ENCODE peak calls at places on chromosomes 5 and 9, in nine cellular contexts. W is GM10248; C is AG09309; I is A549; T is activated CD8-positive, alpha-beta T cell treated with anti-CD3 and anti-CD28 coated beads for 36 hours; B is CD4-positive, alpha-beta T cell; Q is BE2C; V is body of pancreas; N is neural crest cell. M is an unnamed sample.

GRCh38 chr5:171315386-171315891 is 6.4 kb downstream of the TLX3 start:
- DNase-seq in T (no peak), W (no peak), B (no peak), I (no peak), C (no peak), N (no peak), Q (no peak), V (no peak), M (no peak)

GRCh38 chr9:129014124-129014523 is 14.0 kb downstream of the SH3GLB2 start:
- DNase-seq in T (no peak), V (no peak), I (no peak), C (no peak), B (no peak), N (no peak), W (no peak), Q (no peak), M (no peak)

GRCh38 chr9:6944093-6944551 is 186.3 kb downstream of the KDM4C start:
- DNase-seq in C (peak), N (no peak), T (no peak), W (no peak), V (no peak), B (no peak), Q (no peak), I (no peak), M (no peak)

GRCh38 chr9:112689341-112689740 is 28.6 kb downstream of the INIP start:
- DNase-seq in V (no peak), C (no peak), T (no peak), Q (no peak), B (no peak), I (no peak), N (no peak), W (no peak), M (no peak)

GRCh38 chr9:133050142-133050541 is 11.6 kb upstream of the CEL start:
- DNase-seq in W (no peak), C (no peak), T (no peak), V (peak), I (no peak), N (no peak), Q (no peak), B (no peak), M (no peak)

GRCh38 chr5:143251946-143252345 is 151.5 kb downstream of the NR3C1 start:
- DNase-seq in I (no peak), T (no peak), V (no peak), B (no peak), C (no peak), Q (no peak), N (no peak), W (no peak), M (no peak)

GRCh38 chr5:72356361-72356760 is 36.2 kb downstream of the PTCD2 start:
- DNase-seq in T (no peak), B (no peak), W (no peak), C (no peak), Q (no peak), N (no peak), I (no peak), V (no peak), M (no peak)

GRCh38 chr9:86304236-86304730 is 21.9 kb upstream of the ISCA1 start:
- DNase-seq in I (no peak), W (no peak), Q (no peak), T (no peak), N (no peak), C (no peak), B (no peak), V (no peak), M (no peak)

GRCh38 chr5:65867509-65868195 is 58.7 kb upstream of the ERBIN start:
- DNase-seq in V (no peak), B (no peak), Q (no peak), C (no peak), N (no peak), T (no peak), I (no peak), W (no peak), M (no peak)

GRCh38 chr9:14616188-14616982 is 76.8 kb downstream of the ZDHHC21 start:
- DNase-seq in C (peak), N (no peak), I (peak), B (no peak), W (no peak), T (no peak), V (no peak), Q (no peak), M (peak)

GRCh38 chr5:168943999-168944398 is 356.9 kb downstream of the SLIT3 start:
- DNase-seq in W (no peak), I (no peak), N (no peak), C (no peak), T (no peak), V (no peak), Q (peak), B (no peak), M (no peak)

GRCh38 chr5:113474100-113474700 is 14.1 kb downstream of the MCC start:
- DNase-seq in C (no peak), T (no peak), Q (no peak), V (no peak), I (no peak), N (no peak), B (no peak), W (no peak), M (no peak)

GRCh38 chr5:145887976-145888574 is 15.3 kb upstream of the GRXCR2 start:
- DNase-seq in V (peak), T (peak), C (no peak), B (no peak), N (peak), Q (peak), I (peak), W (no peak), M (peak)

GRCh38 chr5:112892776-112893175 is 29.3 kb downstream of the REEP5 start:
- DNase-seq in Q (no peak), V (no peak), C (no peak), I (no peak), B (no peak), T (no peak), N (no peak), W (no peak), M (no peak)

GRCh38 chr5:125093776-125094175 is 347.3 kb upstream of the ZNF608 start:
- DNase-seq in N (no peak), T (no peak), W (no peak), B (no peak), C (peak), Q (no peak), V (no peak), I (peak), M (peak)

GRCh38 chr9:91845839-91846238 is 104.2 kb downstream of the ROR2 start:
- DNase-seq in C (no peak), I (no peak), N (no peak), W (no peak), T (no peak), B (no peak), Q (no peak), V (no peak), M (no peak)

GRCh38 chr5:43016217-43016779 is 23.8 kb downstream of the ANXA2R start:
- DNase-seq in N (no peak), T (no peak), V (no peak), B (no peak), Q (no peak), C (no peak), I (no peak), W (no peak), M (no peak)

GRCh38 chr5:61641748-61642565 is 309.9 kb downstream of the ZSWIM6 start:
- DNase-seq in I (peak), Q (peak), B (no peak), N (no peak), T (no peak), C (no peak), W (no peak), V (no peak), M (no peak)

GRCh38 chr9:37984672-37985611 is 81.0 kb upstream of the SLC25A51 start:
- DNase-seq in W (no peak), T (no peak), Q (peak), B (no peak), N (no peak), C (no peak), I (no peak), V (no peak), M (no peak)

GRCh38 chr5:97452646-97453045 is 269.6 kb upstream of the RIOK2 start:
- DNase-seq in C (no peak), I (no peak), V (no peak), B (no peak), T (no peak), Q (no peak), W (no peak), N (no peak), M (no peak)

GRCh38 chr5:59356813-59357381 is 536.6 kb downstream of the PDE4D start:
- DNase-seq in I (peak), W (no peak), T (no peak), V (no peak), N (no peak), Q (no peak), C (no peak), B (no peak), M (no peak)

GRCh38 chr9:21690561-21690960 is 111.9 kb upstream of the MTAP start:
- DNase-seq in T (no peak), Q (no peak), W (no peak), I (no peak), C (no peak), N (no peak), V (no peak), B (no peak), M (no peak)

GRCh38 chr5:7747728-7748127 is 103.2 kb downstream of the CFAP90 start:
- DNase-seq in T (no peak), C (no peak), B (no peak), I (no peak), V (no peak), W (no peak), Q (no peak), N (no peak), M (no peak)

GRCh38 chr5:7742241-7742656 is 108.7 kb downstream of the CFAP90 start:
- DNase-seq in C (no peak), B (no peak), Q (no peak), W (no peak), T (no peak), V (no peak), N (no peak), I (peak), M (no peak)

GRCh38 chr5:7741415-7742065 is 109.4 kb downstream of the CFAP90 start:
- DNase-seq in W (no peak), I (no peak), B (no peak), Q (no peak), V (no peak), C (no peak), N (no peak), T (no peak), M (no peak)

DNA sequence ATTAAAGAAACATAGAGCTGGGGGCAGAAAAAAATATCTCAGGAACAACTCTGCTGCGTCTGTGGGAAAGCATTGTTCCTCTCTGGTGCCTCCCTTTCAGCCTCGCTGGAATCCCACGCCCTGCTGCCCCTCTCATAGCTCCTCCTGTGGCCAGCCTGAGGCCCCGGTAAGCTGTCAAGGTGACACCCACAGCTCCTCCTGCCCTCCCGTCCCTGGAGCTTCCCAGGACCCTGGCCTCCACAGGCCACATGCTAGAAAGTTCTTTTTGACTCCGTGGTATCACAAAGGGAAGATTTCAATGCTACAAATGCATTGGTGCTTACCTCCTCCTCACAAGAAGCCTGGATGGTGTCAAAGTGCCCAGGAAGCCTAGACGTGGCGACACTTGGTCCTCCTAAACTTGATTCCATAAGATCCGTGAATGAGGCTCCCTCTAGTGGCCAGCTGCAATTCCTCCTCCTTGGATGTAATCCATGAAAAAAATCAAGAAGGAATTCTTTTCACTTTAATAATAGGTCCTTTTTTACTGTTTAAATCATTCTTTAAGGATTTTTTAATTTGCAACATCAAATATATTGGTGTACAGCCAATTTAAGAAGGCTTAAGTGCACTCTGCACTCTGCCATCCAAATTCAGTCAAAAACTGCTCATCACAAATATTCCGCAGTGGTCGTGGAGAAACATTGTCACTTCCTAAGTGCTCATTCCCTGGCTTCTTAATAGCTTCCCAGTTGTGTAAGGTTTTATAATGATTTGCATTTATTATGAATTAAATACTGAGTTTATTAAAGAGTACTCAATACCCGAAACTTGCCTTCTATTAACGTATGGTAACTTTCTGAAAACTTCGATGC is 104.8 kb downstream of the CFAP90 start:
- DNase-seq in W (peak), N (peak), I (peak), T (peak), C (peak), B (peak), V (peak), Q (peak), M (peak)
- TF ChIP-seq CTCF in W (peak), N (peak), I (peak), T (peak), C (peak), B (peak), V (peak), Q (peak), M (peak)

DNA sequence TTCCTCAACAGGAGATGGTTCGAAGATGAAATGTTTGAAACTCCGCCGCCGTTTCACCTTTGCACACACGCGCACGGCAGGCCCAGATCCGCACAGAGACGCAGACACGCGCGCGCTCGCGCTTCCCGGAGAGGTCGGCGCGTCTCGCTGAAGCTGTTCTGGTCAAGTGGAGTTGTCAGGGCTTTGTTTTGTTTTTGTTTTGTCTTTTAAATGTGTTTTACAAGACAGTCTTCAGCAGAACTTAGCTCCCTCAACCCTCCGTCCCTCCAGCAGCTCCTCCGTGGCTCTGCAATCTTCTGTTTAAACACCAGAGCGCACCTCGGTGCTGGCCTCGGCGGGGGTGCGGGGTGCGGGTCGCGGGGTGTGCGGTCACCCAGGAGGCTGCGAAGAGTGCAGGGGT is 5.3 kb upstream of the IRX2 start:
- DNase-seq in C (no peak), N (no peak), I (no peak), W (no peak), T (no peak), V (no peak), B (no peak), Q (no peak), M (no peak)
- TF ChIP-seq CTCF in C (no peak), N (peak), I (no peak), W (no peak), T (no peak), V (no peak), B (no peak), Q (no peak), M (no peak)

GRCh38 chr9:93520523-93520922 is 55.9 kb upstream of the PHF2 start:
- DNase-seq in I (peak), W (no peak), T (no peak), V (no peak), N (no peak), C (no peak), B (no peak), Q (no peak), M (no peak)
- TF ChIP-seq CTCF in I (no peak), W (peak), T (no peak), V (no peak), N (no peak), C (no peak), B (no peak), Q (peak), M (no peak)

DNA sequence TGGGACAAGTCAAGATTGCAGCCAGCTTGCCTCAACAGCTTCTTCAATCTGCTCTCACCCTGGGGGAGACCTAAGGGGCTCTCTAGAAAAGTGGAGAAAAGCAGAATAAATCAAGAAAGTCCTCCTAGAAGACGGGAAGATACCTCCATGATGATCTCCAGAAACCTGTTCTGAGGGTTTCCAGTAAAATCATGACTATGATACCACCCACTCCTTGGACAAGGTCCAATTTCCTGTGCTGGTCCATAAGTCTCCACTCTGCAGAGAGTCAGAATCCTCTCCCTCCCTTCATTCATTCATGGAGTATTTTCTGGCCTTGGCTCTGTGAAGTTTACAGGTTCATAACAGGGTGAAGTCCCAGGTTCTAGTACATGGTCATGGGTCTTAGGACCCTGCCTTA is 168.6 kb downstream of the SLC12A2 start:
- DNase-seq in I (no peak), B (no peak), W (no peak), Q (no peak), N (no peak), C (no peak), V (no peak), T (no peak), M (no peak)
- TF ChIP-seq CTCF in I (no peak), B (no peak), W (no peak), Q (no peak), N (no peak), C (no peak), V (no peak), T (no peak), M (no peak)

GRCh38 chr5:133778636-133779035 is 166.3 kb upstream of the FSTL4 start:
- DNase-seq in N (no peak), Q (no peak), V (no peak), I (no peak), B (no peak), C (no peak), W (no peak), T (no peak), M (no peak)

GRCh38 chr5:133780619-133781280 is 168.4 kb upstream of the FSTL4 start:
- DNase-seq in V (no peak), I (no peak), T (no peak), Q (no peak), W (no peak), C (no peak), B (no peak), N (no peak), M (no peak)

GRCh38 chr5:133777951-133778350 is 165.6 kb upstream of the FSTL4 start:
- DNase-seq in C (no peak), B (no peak), Q (no peak), V (no peak), I (no peak), T (no peak), W (no peak), N (no peak), M (no peak)

GRCh38 chr5:133781446-133781845 is 169.1 kb upstream of the FSTL4 start:
- DNase-seq in T (no peak), I (no peak), N (no peak), B (no peak), W (no peak), C (no peak), Q (no peak), V (no peak), M (no peak)

GRCh38 chr5:133779828-133780475 is 167.6 kb upstream of the FSTL4 start:
- DNase-seq in W (peak), I (no peak), Q (no peak), B (no peak), N (no peak), V (no peak), T (no peak), C (no peak), M (no peak)
- TF ChIP-seq CTCF in W (peak), I (no peak), Q (no peak), B (no peak), N (no peak), V (no peak), T (no peak), C (no peak), M (no peak)

DNA sequence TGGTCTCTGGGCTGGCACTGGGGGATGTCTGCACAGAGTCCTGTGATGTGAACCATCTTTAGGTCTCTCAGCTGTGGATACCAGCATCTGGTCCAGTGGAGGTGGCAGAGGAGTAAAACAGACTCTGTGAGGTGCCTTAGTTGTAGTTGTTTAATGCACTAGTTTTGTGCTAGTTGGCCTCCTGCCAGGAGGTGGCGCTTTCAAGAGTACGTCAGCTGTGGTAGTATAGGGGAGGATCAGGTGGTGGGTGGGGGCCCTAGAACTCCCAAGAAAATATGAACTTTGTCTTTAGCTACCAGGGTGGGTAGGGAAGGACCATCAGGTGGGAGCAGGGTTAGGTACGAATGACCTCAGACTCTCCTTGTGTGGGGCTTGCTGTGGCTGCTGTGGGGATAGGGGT is 197.1 kb downstream of the TMC1 start:
- DNase-seq in C (no peak), V (no peak), W (no peak), Q (no peak), T (peak), B (no peak), I (no peak), N (no peak), M (no peak)
- TF ChIP-seq CTCF in C (no peak), V (no peak), W (no peak), Q (no peak), T (no peak), B (no peak), I (no peak), N (peak), M (no peak)

GRCh38 chr9:88017086-88017485 is 42.8 kb upstream of the CDK20 start:
- DNase-seq in C (no peak), V (no peak), T (no peak), N (no peak), B (no peak), Q (no peak), I (no peak), W (no peak), M (no peak)

GRCh38 chr9:88011005-88011766 is 36.9 kb upstream of the CDK20 start:
- DNase-seq in W (no peak), B (no peak), N (no peak), V (no peak), T (no peak), C (no peak), Q (no peak), I (peak), M (no peak)

GRCh38 chr9:88013051-88013450 is 38.7 kb upstream of the CDK20 start:
- DNase-seq in N (no peak), B (no peak), I (no peak), V (no peak), W (no peak), C (no peak), Q (no peak), T (no peak), M (no peak)

GRCh38 chr9:88018101-88018500 is 43.8 kb upstream of the CDK20 start:
- DNase-seq in I (no peak), B (no peak), W (no peak), V (no peak), C (no peak), N (no peak), Q (no peak), T (no peak), M (no peak)

DNA sequence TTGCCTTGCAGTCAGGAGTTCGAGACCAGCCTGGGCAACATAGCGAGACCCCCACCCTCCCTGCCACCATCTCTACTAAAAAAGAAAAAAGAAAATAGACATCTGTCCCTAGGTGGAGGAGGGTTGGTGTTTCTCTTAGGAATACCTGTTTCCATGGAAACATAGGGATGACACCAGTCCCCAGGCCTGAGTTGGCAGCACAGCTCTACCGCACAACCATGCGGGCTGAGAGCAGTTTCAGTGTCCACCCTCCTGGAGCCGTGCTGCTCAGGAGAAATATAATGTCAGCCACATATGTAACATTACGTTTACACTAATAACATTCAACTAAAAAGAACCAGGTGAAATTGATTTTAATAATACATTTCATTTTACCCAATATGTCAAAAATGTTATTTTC is 39.3 kb upstream of the CDK20 start:
- DNase-seq in V (no peak), I (no peak), Q (no peak), W (no peak), B (no peak), T (no peak), N (no peak), C (no peak), M (no peak)
- TF ChIP-seq CTCF in V (no peak), I (no peak), Q (no peak), W (no peak), B (no peak), T (no peak), N (no peak), C (no peak), M (no peak)

GRCh38 chr5:108278285-108279240 is 103.3 kb downstream of the FBXL17 start:
- DNase-seq in N (no peak), W (no peak), C (no peak), V (no peak), B (no peak), T (no peak), Q (no peak), I (peak), M (no peak)
- TF ChIP-seq CTCF in N (no peak), W (no peak), C (no peak), V (no peak), B (no peak), T (no peak), Q (peak), I (no peak), M (no peak)

GRCh38 chr9:25421560-25421959 is 256.7 kb downstream of the TUSC1 start:
- DNase-seq in B (no peak), T (no peak), Q (no peak), W (no peak), C (no peak), I (no peak), N (no peak), V (no peak), M (no peak)
- TF ChIP-seq CTCF in B (no peak), T (no peak), Q (no peak), W (no peak), C (no peak), I (no peak), N (no peak), V (no peak), M (no peak)